ENCODE peak calls at places on chromosomes 5 and 9, in four cellular contexts. I, E, O and Q are unnamed samples.

GRCh38 chr5:170219615-170220014 is 13.2 kb upstream of the C5orf58 start:
- DNase-seq in I (no peak), E (no peak), O (no peak), Q (no peak)

GRCh38 chr9:37032713-37033112 is 1.4 kb downstream of the PAX5 start:
- DNase-seq in I (no peak), E (no peak), O (no peak), Q (no peak)

GRCh38 chr9:4894076-4894475 is 91.0 kb upstream of the JAK2 start:
- DNase-seq in I (no peak), E (no peak), O (no peak), Q (no peak)

GRCh38 chr5:17305964-17306725 is 88.7 kb downstream of the BASP1 start:
- DNase-seq in I (no peak), E (no peak), O (peak), Q (peak)

GRCh38 chr5:173301695-173302545 is 26.3 kb downstream of the STC2 start:
- DNase-seq in I (no peak), E (no peak), O (peak), Q (no peak)

GRCh38 chr5:97224112-97224750 is 41.2 kb upstream of the RIOK2 start:
- DNase-seq in I (no peak), E (no peak), O (peak), Q (no peak)

GRCh38 chr9:108934323-108934885 is at the start of gene ABITRAM:
- DNase-seq in I (peak), E (peak), O (peak), Q (peak)

GRCh38 chr9:36441966-36442365 is 41.9 kb upstream of the RNF38 start:
- DNase-seq in I (no peak), E (no peak), O (no peak), Q (no peak)

GRCh38 chr9:124780060-124780756 is 3.3 kb downstream of the OLFML2A start:
- DNase-seq in I (no peak), E (no peak), O (no peak), Q (no peak)

GRCh38 chr9:135098400-135099105 is 11.1 kb downstream of the OLFM1 start:
- DNase-seq in I (peak), E (peak), O (no peak), Q (no peak)

GRCh38 chr9:6938873-6939272 is 181.1 kb downstream of the KDM4C start:
- DNase-seq in I (no peak), E (no peak), O (no peak), Q (no peak)

GRCh38 chr5:35430381-35431162 is 187.1 kb upstream of the SPEF2 start:
- DNase-seq in I (no peak), E (no peak), O (no peak), Q (no peak)

GRCh38 chr5:172667786-172668735 is 27.0 kb downstream of the NEURL1B start:
- DNase-seq in I (no peak), E (no peak), O (no peak), Q (no peak)

GRCh38 chr5:72093231-72093630 is 14.0 kb upstream of the MAP1B start:
- DNase-seq in I (no peak), E (no peak), O (no peak), Q (no peak)

GRCh38 chr9:113516840-113517577 is 53.5 kb downstream of the RGS3 start:
- DNase-seq in I (no peak), E (no peak), O (no peak), Q (no peak)

GRCh38 chr9:92378825-92379535 is 25.4 kb downstream of the OGN start:
- DNase-seq in I (no peak), E (no peak), O (no peak), Q (no peak)

GRCh38 chr9:734831-735511 is 106.5 kb upstream of the DMRT1 start:
- DNase-seq in I (no peak), E (no peak), O (peak), Q (peak)

GRCh38 chr5:83077662-83078261 is 415 bp downstream of the XRCC4 start:
- DNase-seq in I (peak), E (no peak), O (peak), Q (no peak)

GRCh38 chr5:146718628-146719027 is 159.9 kb downstream of the PPP2R2B start:
- DNase-seq in I (no peak), E (no peak), O (no peak), Q (no peak)

GRCh38 chr5:178312900-178313299 is 80.3 kb upstream of the PHYKPL start:
- DNase-seq in I (no peak), E (no peak), O (no peak), Q (no peak)

GRCh38 chr5:177442066-177442836 is 4.4 kb upstream of the PRR7 start:
- DNase-seq in I (no peak), E (no peak), O (no peak), Q (no peak)

GRCh38 chr9:124014355-124015026 is 2.9 kb downstream of the LHX2 start:
- DNase-seq in I (no peak), E (no peak), O (no peak), Q (no peak)

GRCh38 chr5:96146675-96147074 is 185.0 kb upstream of the ELL2 start:
- DNase-seq in I (peak), E (no peak), O (no peak), Q (peak)

GRCh38 chr5:174325441-174325840 is 279.9 kb downstream of the NSG2 start:
- DNase-seq in I (no peak), E (no peak), O (no peak), Q (no peak)

GRCh38 chr9:90137824-90138223 is 504.8 kb downstream of the DIRAS2 start:
- DNase-seq in I (no peak), E (no peak), O (no peak), Q (no peak)

GRCh38 chr5:9898319-9898718 is 268.2 kb upstream of the TAS2R1 start:
- DNase-seq in I (no peak), E (no peak), O (peak), Q (peak)

GRCh38 chr5:80745490-80745889 is 90.7 kb upstream of the DHFR start:
- DNase-seq in I (no peak), E (no peak), O (no peak), Q (no peak)

GRCh38 chr9:137454145-137454505 is 5.0 kb downstream of the NSMF start:
- DNase-seq in I (peak), E (no peak), O (no peak), Q (no peak)

GRCh38 chr5:71703941-71704340 is 15.1 kb upstream of the CARTPT start:
- DNase-seq in I (no peak), E (no peak), O (no peak), Q (no peak)

GRCh38 chr9:124513374-124513994 is 6.3 kb upstream of the NR5A1 start:
- DNase-seq in I (peak), E (no peak), O (no peak), Q (no peak)

GRCh38 chr9:125649315-125649714 is 57.7 kb downstream of the MAPKAP1 start:
- DNase-seq in I (no peak), E (no peak), O (no peak), Q (peak)

GRCh38 chr5:147559725-147560124 is 49.9 kb upstream of the DPYSL3 start:
- DNase-seq in I (no peak), E (no peak), O (no peak), Q (no peak)

GRCh38 chr9:84953797-84954695 is 284.5 kb downstream of the NTRK2 start:
- DNase-seq in I (peak), E (peak), O (peak), Q (peak)

GRCh38 chr5:113034182-113034773 is 57.7 kb downstream of the DCP2 start:
- DNase-seq in I (no peak), E (no peak), O (no peak), Q (no peak)

GRCh38 chr5:148005788-148006520 is 57.8 kb upstream of the SPINK5 start:
- DNase-seq in I (no peak), E (peak), O (peak), Q (peak)

GRCh38 chr9:88604836-88605499 is 70.0 kb downstream of the NXNL2 start:
- DNase-seq in I (no peak), E (no peak), O (no peak), Q (no peak)

GRCh38 chr5:111072949-111073682 is 1.6 kb downstream of the TSLP start:
- DNase-seq in I (peak), E (no peak), O (no peak), Q (no peak)

GRCh38 chr5:141330299-141331080 is at the start of gene PCDHGA1:
- DNase-seq in I (peak), E (no peak), O (peak), Q (peak)

GRCh38 chr9:113993838-113994540 is 84.1 kb downstream of the AMBP start:
- DNase-seq in I (no peak), E (no peak), O (no peak), Q (no peak)

DNA sequence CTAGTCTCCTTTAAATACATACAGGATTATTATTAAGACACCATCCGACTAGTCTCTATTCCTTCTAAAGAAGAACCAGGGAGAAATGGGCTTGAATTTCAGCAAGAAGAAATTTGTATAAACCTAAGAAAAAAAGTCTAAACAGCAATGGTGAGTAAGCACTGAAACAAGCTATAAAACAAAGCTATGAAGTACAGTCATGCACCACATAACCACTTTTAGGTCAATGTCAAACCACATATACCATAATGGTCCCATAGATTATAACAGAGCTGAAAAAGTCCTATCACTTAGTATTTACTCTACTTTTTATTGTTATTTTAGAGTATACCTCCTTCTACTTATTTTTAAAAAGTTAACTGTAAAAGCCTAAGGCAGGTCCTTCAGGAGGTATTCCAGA is 102.0 kb upstream of the NFIB start:
- DNase-seq in I (no peak), E (no peak), O (no peak), Q (no peak)
- TF ChIP-seq CHD2 in I (no peak), E (no peak), O (no peak), Q (no peak)

GRCh38 chr9:22255337-22255736 is 191.3 kb upstream of the DMRTA1 start:
- DNase-seq in I (no peak), E (no peak), O (no peak), Q (no peak)
- H3K4me3 ChIP-seq in I (no peak), E (no peak), O (no peak), Q (no peak)

GRCh38 chr5:116371935-116372334 is 202.7 kb downstream of the SEMA6A start:
- DNase-seq in I (no peak), E (no peak), O (peak), Q (no peak)
- TF ChIP-seq CHD2 in I (no peak), E (no peak), O (no peak), Q (no peak)

DNA sequence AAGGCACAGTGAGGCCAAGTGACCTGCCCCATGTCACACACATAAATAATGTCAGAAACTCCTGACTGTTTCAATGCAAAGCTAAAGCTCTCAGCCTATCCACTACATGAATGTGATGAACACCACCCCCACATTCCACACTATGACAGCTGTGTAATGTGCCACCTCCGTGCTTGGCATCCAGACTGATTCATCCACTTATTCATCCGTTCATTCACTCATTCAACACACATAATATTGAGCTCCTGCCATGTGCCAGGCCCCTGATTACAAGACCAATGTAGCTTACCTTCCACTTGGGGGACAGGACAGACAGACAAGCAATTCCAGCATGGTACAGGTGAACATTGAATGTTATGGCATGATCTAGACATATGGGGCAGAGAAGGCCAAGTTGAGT is 46.2 kb upstream of the FABP6 start:
- DNase-seq in I (no peak), E (no peak), O (no peak), Q (peak)
- H3K4me3 ChIP-seq in I (no peak), E (no peak), O (no peak), Q (no peak)

GRCh38 chr5:15385037-15385436 is 114.9 kb upstream of the FBXL7 start:
- DNase-seq in I (no peak), E (no peak), O (no peak), Q (no peak)
- TF ChIP-seq CHD2 in I (no peak), E (no peak), O (no peak), Q (no peak)

GRCh38 chr9:110604101-110604710 is 24.7 kb upstream of the SVEP1 start:
- DNase-seq in I (no peak), E (no peak), O (no peak), Q (no peak)

GRCh38 chr9:110601098-110601497 is 21.6 kb upstream of the SVEP1 start:
- DNase-seq in I (no peak), E (no peak), O (no peak), Q (no peak)

GRCh38 chr9:110602281-110602680 is 22.7 kb upstream of the SVEP1 start:
- DNase-seq in I (no peak), E (no peak), O (no peak), Q (no peak)

GRCh38 chr9:110599468-110599867 is 19.9 kb upstream of the SVEP1 start:
- DNase-seq in I (no peak), E (no peak), O (no peak), Q (no peak)
- H3K4me3 ChIP-seq in I (no peak), E (no peak), O (no peak), Q (no peak)